ENCODE peak calls at places on chromosomes 6 and 20, in six cellular contexts. T is HepG2, C is endothelial cell of umbilical vein, H is K562, A is GM12878, S is A549. Q is an unnamed sample.

GRCh38 chr20:57391439-57392129 is 388 bp downstream of the RBM38 start:
- DNase-seq in T (no peak), C (no peak), H (peak), A (no peak), S (no peak), Q (peak)

GRCh38 chr20:25065625-25066338 is 7.8 kb upstream of the ACSS1 start:
- DNase-seq in T (peak), C (peak), H (peak), A (peak), S (peak), Q (peak)

GRCh38 chr20:17610566-17611289 is 40.9 kb downstream of the DSTN start:
- DNase-seq in T (no peak), C (peak), H (no peak), A (no peak), S (no peak), Q (no peak)

GRCh38 chr6:159086033-159086618 is 41.3 kb upstream of the TAGAP start:
- DNase-seq in T (no peak), C (no peak), H (no peak), A (no peak), S (no peak), Q (no peak)

GRCh38 chr6:95866732-95867131 is 149.0 kb upstream of the FUT9 start:
- DNase-seq in T (peak), C (no peak), H (no peak), A (no peak), S (peak), Q (peak)

GRCh38 chr20:1466211-1467081 is at the start of gene NSFL1C:
- DNase-seq in T (peak), C (peak), H (peak), A (peak), S (peak), Q (peak)

GRCh38 chr20:49573900-49574416 is 6.0 kb upstream of the PTGIS start:
- DNase-seq in T (no peak), C (no peak), H (no peak), A (no peak), S (no peak), Q (no peak)

GRCh38 chr6:35327349-35328027 is 14.9 kb upstream of the PPARD start:
- DNase-seq in T (peak), C (peak), H (peak), A (no peak), S (peak), Q (peak)

GRCh38 chr6:85867595-85867994 is 224.9 kb upstream of the SYNCRIP start:
- DNase-seq in T (no peak), C (no peak), H (no peak), A (no peak), S (no peak), Q (no peak)

GRCh38 chr20:3819413-3820047 is 817 bp upstream of the AP5S1 start:
- DNase-seq in T (no peak), C (no peak), H (no peak), A (no peak), S (no peak), Q (peak)

GRCh38 chr6:27582928-27583725 is 110.2 kb upstream of the ZNF184 start:
- DNase-seq in T (peak), C (peak), H (peak), A (no peak), S (peak), Q (peak)

GRCh38 chr6:139588076-139588639 is 213.7 kb upstream of the CITED2 start:
- DNase-seq in T (peak), C (peak), H (peak), A (no peak), S (no peak), Q (no peak)

GRCh38 chr6:166619912-166620311 is 7.1 kb downstream of the RPS6KA2 start:
- DNase-seq in T (no peak), C (peak), H (no peak), A (no peak), S (no peak), Q (no peak)

GRCh38 chr20:32680544-32681174 is 6.9 kb upstream of the C20orf203 start:
- DNase-seq in T (no peak), C (no peak), H (no peak), A (no peak), S (no peak), Q (peak)

GRCh38 chr6:170545405-170545804 is 7.7 kb downstream of the PSMB1 start:
- DNase-seq in T (no peak), C (no peak), H (no peak), A (no peak), S (no peak), Q (no peak)

GRCh38 chr6:53361549-53362031 is 12.8 kb upstream of the ELOVL5 start:
- DNase-seq in T (no peak), C (peak), H (no peak), A (peak), S (peak), Q (no peak)

GRCh38 chr6:137171824-137172733 is 1.4 kb downstream of the IL22RA2 start:
- DNase-seq in T (no peak), C (no peak), H (no peak), A (peak), S (no peak), Q (no peak)

GRCh38 chr6:169990095-169991030 is 238.9 kb downstream of the ERMARD start:
- DNase-seq in T (no peak), C (peak), H (no peak), A (no peak), S (no peak), Q (peak)

GRCh38 chr20:44759595-44759994 is 13.9 kb downstream of the KCNK15 start:
- DNase-seq in T (no peak), C (no peak), H (no peak), A (no peak), S (no peak), Q (no peak)

GRCh38 chr20:2386516-2387179 is 5.9 kb downstream of the TGM6 start:
- DNase-seq in T (no peak), C (peak), H (no peak), A (no peak), S (no peak), Q (no peak)

GRCh38 chr6:43695967-43696291 is 8.3 kb upstream of the MRPS18A start:
- DNase-seq in T (peak), C (no peak), H (no peak), A (no peak), S (no peak), Q (no peak)

GRCh38 chr6:43086022-43086658 is 10.0 kb downstream of the PTK7 start:
- DNase-seq in T (no peak), C (no peak), H (no peak), A (peak), S (no peak), Q (peak)

GRCh38 chr6:157552171-157552747 is 171.3 kb downstream of the ZDHHC14 start:
- DNase-seq in T (no peak), C (no peak), H (no peak), A (no peak), S (no peak), Q (no peak)

GRCh38 chr20:33649201-33649631 is 12.9 kb upstream of the C20orf144 start:
- DNase-seq in T (no peak), C (no peak), H (no peak), A (no peak), S (no peak), Q (no peak)

GRCh38 chr20:62392077-62392418 is 5.1 kb downstream of the RPS21 start:
- DNase-seq in T (no peak), C (no peak), H (no peak), A (no peak), S (no peak), Q (no peak)

GRCh38 chr20:18985551-18985950 is 172.0 kb downstream of the SCP2D1 start:
- DNase-seq in T (no peak), C (no peak), H (no peak), A (no peak), S (no peak), Q (no peak)

GRCh38 chr20:51087306-51087705 is 64.4 kb upstream of the KCNG1 start:
- DNase-seq in T (no peak), C (no peak), H (no peak), A (no peak), S (no peak), Q (no peak)

GRCh38 chr6:73516712-73517489 is 3.9 kb downstream of the EEF1A1 start:
- DNase-seq in T (no peak), C (peak), H (no peak), A (no peak), S (no peak), Q (peak)

DNA sequence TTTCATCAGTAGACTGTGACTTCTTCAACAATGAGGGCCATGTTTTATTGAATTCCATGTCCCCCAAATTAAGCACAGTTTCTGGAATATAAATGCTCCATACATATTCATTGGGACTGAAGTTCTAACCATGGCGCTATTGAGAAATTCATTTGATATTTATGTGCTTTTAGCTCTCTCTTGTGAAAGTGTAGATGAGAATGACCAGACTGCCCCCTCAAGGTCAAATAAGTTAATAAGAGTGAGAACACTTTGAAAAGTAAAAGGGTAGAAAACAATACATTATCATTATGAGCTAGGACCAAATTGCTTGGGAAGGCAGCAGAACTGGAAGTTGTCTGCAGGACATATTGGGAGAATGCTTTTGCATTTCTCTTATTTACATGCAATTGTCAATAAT is 597.9 kb downstream of the EPM2A start:
- DNase-seq in T (peak), C (peak), H (no peak), A (no peak), S (peak), Q (peak)
- TF ChIP-seq CTCF in T (peak), C (no peak), H (no peak), A (no peak), S (no peak), Q (no peak)

GRCh38 chr6:6998194-6998569 is 109.6 kb upstream of the RREB1 start:
- DNase-seq in T (no peak), C (no peak), H (no peak), A (no peak), S (no peak), Q (no peak)
- TF ChIP-seq MYC in T (no peak), C (no peak), H (no peak), A (no peak), S (no peak), Q (no peak)

GRCh38 chr20:36306557-36307411 is 645 bp downstream of the DLGAP4 start:
- DNase-seq in T (no peak), C (no peak), H (no peak), A (no peak), S (no peak), Q (no peak)
- TF ChIP-seq CTCF in T (no peak), C (no peak), H (no peak), A (no peak), S (no peak), Q (no peak)

GRCh38 chr6:41813469-41813868 is 26.0 kb downstream of the TOMM6 start:
- DNase-seq in T (no peak), C (no peak), H (no peak), A (no peak), S (no peak), Q (no peak)
- TF ChIP-seq MYC in T (no peak), C (no peak), H (no peak), A (no peak), S (no peak), Q (no peak)

Q was measured in NB4.